ENCODE peak calls at places on chromosomes 3 and 15, in six cellular contexts. Q, W, B, N, X and O are unnamed samples.

GRCh38 chr3:176767385-176767784 is 429.9 kb downstream of the TBL1XR1 start:
- DNase-seq in Q (no peak), W (no peak), B (no peak), N (peak), X (peak), O (no peak)

GRCh38 chr15:73870700-73871408 is 2.5 kb upstream of the TBC1D21 start:
- DNase-seq in Q (no peak), W (no peak), B (no peak), N (peak), X (peak), O (no peak)

GRCh38 chr15:80202641-80203360 is 49.2 kb downstream of the CTXND1 start:
- DNase-seq in Q (no peak), W (no peak), B (no peak), N (no peak), X (no peak), O (no peak)

GRCh38 chr3:129888739-129889138 is 4.8 kb downstream of the TMCC1 start:
- DNase-seq in Q (no peak), W (no peak), B (no peak), N (peak), X (peak), O (no peak)

GRCh38 chr15:84595660-84596059 is 5.1 kb upstream of the ZSCAN2 start:
- DNase-seq in Q (no peak), W (no peak), B (no peak), N (no peak), X (no peak), O (no peak)

GRCh38 chr15:65682404-65682911 is 60.7 kb downstream of the SLC24A1 start:
- DNase-seq in Q (no peak), W (no peak), B (no peak), N (no peak), X (no peak), O (no peak)

GRCh38 chr15:79028411-79028964 is 62.1 kb downstream of the RASGRF1 start:
- DNase-seq in Q (peak), W (peak), B (peak), N (peak), X (peak), O (peak)

GRCh38 chr3:155449613-155450267 is 156.3 kb upstream of the STRIT1 start:
- DNase-seq in Q (no peak), W (no peak), B (no peak), N (peak), X (no peak), O (no peak)

GRCh38 chr15:85582719-85583089 is 202.3 kb downstream of the AKAP13 start:
- DNase-seq in Q (no peak), W (no peak), B (peak), N (peak), X (peak), O (no peak)

GRCh38 chr3:5800965-5801364 is 613.5 kb downstream of the EDEM1 start:
- DNase-seq in Q (no peak), W (no peak), B (no peak), N (no peak), X (no peak), O (no peak)

GRCh38 chr3:10164546-10165393 is at the start of gene IRAK2:
- DNase-seq in Q (peak), W (peak), B (peak), N (peak), X (peak), O (peak)

GRCh38 chr15:58064119-58065010 is 1.1 kb downstream of the ALDH1A2 start:
- DNase-seq in Q (no peak), W (no peak), B (no peak), N (no peak), X (no peak), O (peak)

GRCh38 chr3:11120091-11120845 is 34.0 kb upstream of the HRH1 start:
- DNase-seq in Q (no peak), W (peak), B (no peak), N (peak), X (no peak), O (no peak)

GRCh38 chr15:75307778-75308390 is 25.2 kb downstream of the GOLGA6D start:
- DNase-seq in Q (peak), W (peak), B (peak), N (no peak), X (no peak), O (peak)

GRCh38 chr15:64558460-64559179 is 98.2 kb downstream of the ZNF609 start:
- DNase-seq in Q (no peak), W (no peak), B (no peak), N (peak), X (peak), O (no peak)

GRCh38 chr15:67216859-67217258 is 37.6 kb downstream of the AAGAB start:
- DNase-seq in Q (no peak), W (no peak), B (no peak), N (no peak), X (no peak), O (no peak)

GRCh38 chr15:51299187-51300015 is 39.0 kb downstream of the CYP19A1 start:
- DNase-seq in Q (no peak), W (no peak), B (no peak), N (no peak), X (no peak), O (no peak)

GRCh38 chr3:65576942-65577341 is 461.8 kb downstream of the MAGI1 start:
- DNase-seq in Q (no peak), W (no peak), B (no peak), N (peak), X (peak), O (no peak)

GRCh38 chr3:120450914-120451669 is at the start of gene FSTL1:
- DNase-seq in Q (peak), W (peak), B (peak), N (peak), X (peak), O (peak)

GRCh38 chr15:78050851-78051250 is 26.7 kb downstream of the TBC1D2B start:
- DNase-seq in Q (no peak), W (peak), B (no peak), N (peak), X (no peak), O (no peak)

GRCh38 chr3:171122212-171122611 is 95.7 kb upstream of the SLC2A2 start:
- DNase-seq in Q (no peak), W (no peak), B (no peak), N (no peak), X (no peak), O (peak)

GRCh38 chr3:122484985-122485384 is 29.8 kb downstream of the KPNA1 start:
- DNase-seq in Q (no peak), W (no peak), B (no peak), N (peak), X (peak), O (no peak)

GRCh38 chr15:60407406-60407805 is 9.6 kb upstream of the ANXA2 start:
- DNase-seq in Q (no peak), W (peak), B (no peak), N (peak), X (peak), O (no peak)

GRCh38 chr15:90829942-90830440 is 38.4 kb upstream of the FURIN start:
- DNase-seq in Q (no peak), W (no peak), B (no peak), N (no peak), X (no peak), O (no peak)

GRCh38 chr3:150607267-150608065 is 4.3 kb downstream of the SELENOT start:
- DNase-seq in Q (no peak), W (peak), B (no peak), N (no peak), X (no peak), O (peak)

GRCh38 chr3:49523756-49524747 is 30.2 kb upstream of the BSN start:
- DNase-seq in Q (no peak), W (no peak), B (no peak), N (no peak), X (no peak), O (no peak)
- H3K27ac ChIP-seq in Q (no peak), W (no peak), B (no peak), N (no peak), X (no peak), O (no peak)

DNA sequence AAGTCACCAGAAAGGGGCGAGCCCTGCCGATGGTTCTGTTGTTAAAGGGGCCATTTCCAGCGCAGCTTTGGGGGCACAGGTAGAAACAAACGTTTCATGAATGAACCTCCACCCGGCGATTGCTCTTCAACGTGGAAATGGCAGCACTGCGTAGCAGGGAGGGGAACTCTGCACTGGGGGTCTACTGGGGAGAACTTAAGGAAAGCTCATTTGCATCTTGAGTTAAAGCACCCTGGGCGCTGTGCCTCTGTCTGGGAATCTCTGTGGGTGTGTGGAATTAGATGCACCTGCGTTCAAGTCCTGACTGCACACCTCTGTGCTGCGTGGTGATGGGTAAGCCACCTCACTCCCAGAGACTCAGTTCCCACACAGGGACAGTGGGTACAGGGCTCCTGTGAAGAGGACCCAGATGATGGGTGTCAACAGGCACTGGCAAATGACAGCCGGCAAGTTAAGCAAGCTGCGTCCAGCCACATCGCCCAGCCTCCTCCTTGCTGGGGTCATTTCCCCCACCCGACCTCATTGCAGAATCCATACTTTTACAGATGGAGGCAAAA is 68.8 kb downstream of the ASB7 start:
- DNase-seq in Q (no peak), W (no peak), B (no peak), N (no peak), X (no peak), O (no peak)
- H3K9ac ChIP-seq in Q (no peak), W (no peak), B (no peak), N (no peak), X (no peak), O (no peak)

GRCh38 chr3:194333981-194334320 is 17.2 kb downstream of the CPN2 start:
- DNase-seq in Q (no peak), W (no peak), B (no peak), N (no peak), X (no peak), O (no peak)

GRCh38 chr3:194330579-194330978 is 20.5 kb downstream of the CPN2 start:
- DNase-seq in Q (no peak), W (no peak), B (no peak), N (peak), X (peak), O (no peak)

GRCh38 chr3:194330160-194330559 is 21.0 kb downstream of the CPN2 start:
- DNase-seq in Q (no peak), W (no peak), B (no peak), N (no peak), X (no peak), O (no peak)

GRCh38 chr3:194332858-194333211 is 18.3 kb downstream of the CPN2 start:
- DNase-seq in Q (no peak), W (no peak), B (no peak), N (no peak), X (no peak), O (no peak)

DNA sequence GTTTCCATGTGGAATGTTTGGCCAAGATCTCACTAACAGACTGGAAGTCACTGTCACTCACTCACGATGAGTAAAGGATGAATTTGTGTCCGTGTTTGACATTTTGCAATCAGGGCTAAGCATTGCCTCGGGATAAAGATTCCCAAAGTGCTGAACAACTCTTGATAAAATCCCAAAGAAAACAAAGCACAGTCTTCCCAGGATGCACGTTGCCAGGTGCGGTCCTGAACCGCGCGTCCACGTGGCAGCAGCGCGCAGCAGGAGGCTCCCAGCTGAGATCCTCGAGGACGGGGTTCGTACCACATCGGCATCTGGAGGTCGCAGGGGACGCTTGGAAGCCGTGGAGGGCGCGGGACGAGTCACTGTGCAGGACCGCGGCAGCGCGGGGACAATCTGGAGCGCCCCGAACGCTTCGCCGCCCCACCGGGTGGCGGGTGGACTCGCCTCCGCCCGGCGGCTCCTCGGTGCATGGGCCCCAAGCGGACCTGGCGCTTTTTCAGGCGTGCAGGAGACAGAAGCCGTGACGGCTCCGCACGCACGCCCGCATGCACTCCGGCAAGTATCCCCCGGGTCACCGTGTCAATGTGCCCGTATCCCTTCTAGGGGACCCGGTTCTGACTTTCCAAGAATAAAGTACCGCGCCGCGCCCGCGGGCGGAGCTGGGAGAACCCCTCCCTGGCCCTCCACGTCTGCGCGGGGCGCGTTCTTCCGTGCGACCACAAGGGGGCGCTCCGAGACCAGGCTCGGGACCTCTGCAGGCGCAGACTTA is 17.7 kb downstream of the CPN2 start:
- DNase-seq in Q (peak), W (peak), B (peak), N (peak), X (peak), O (peak)
- H3K27ac ChIP-seq in Q (no peak), W (no peak), B (no peak), N (no peak), X (no peak), O (no peak)

GRCh38 chr3:12956316-12956660 is 114.9 kb upstream of the RPL32 start:
- DNase-seq in Q (no peak), W (no peak), B (no peak), N (no peak), X (no peak), O (no peak)

GRCh38 chr3:12955651-12956315 is 114.4 kb upstream of the RPL32 start:
- DNase-seq in Q (no peak), W (no peak), B (no peak), N (no peak), X (no peak), O (no peak)

GRCh38 chr3:12953201-12953712 is 111.9 kb upstream of the RPL32 start:
- DNase-seq in Q (no peak), W (no peak), B (no peak), N (no peak), X (no peak), O (no peak)

GRCh38 chr3:12954180-12954579 is 112.8 kb upstream of the RPL32 start:
- DNase-seq in Q (no peak), W (no peak), B (no peak), N (no peak), X (no peak), O (no peak)

DNA sequence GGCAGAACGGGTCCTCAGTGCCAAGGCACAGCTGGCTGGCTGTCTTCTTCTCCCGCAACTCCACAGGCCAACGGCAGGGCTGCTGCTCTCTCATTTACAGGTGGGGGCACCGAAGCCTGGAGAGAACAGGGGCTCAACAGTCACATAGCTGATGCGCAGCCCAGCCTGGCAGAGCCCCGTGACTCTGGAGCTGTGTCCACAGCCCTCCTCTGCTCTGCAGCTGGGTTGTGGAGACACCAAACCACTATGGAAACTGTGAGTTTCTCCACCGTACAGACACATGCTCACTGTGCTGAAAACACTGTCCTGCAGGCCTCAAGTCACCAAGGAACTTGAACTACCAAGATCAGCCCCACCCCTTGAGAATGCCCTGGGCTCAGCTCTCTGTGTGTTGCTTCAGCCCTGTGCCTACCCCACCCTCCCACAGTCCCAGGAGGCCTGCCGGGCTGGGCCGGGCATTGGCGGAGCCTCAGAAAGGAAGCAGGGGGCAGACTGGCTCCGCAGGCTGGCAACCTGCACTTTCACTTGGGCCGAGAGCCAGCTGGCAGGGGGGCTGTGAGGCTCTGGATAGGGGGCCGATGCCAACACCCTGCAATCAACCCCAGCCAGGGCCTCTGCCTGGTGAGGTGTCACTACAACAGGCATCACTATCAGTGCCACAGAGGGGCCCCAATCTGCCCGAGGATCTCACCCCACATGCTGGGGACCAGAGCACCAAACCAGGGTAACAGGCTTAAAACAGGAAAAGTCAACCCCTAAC is 113.7 kb upstream of the RPL32 start:
- DNase-seq in Q (no peak), W (no peak), B (peak), N (peak), X (no peak), O (no peak)
- H3K9ac ChIP-seq in Q (no peak), W (no peak), B (peak), N (peak), X (no peak), O (no peak)

DNA sequence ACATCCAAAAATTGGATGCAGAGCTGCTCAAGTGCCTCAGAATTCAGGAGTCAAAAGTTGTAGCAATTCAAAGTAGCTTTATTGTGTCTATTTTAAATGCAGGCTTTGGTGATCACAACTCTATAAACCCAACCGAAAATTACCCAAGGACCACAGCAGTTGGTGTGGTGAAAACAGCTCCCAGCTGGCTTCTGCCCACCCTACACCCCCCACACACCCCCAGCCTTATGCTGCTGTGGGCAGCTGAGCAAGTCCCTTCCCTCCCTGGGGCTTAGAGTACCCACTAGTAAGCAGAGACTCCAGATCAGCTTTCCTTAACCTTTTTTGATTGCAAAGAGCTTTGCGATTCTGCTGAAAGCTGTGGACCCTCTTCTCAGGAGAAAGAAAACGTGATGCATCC is 5.7 kb upstream of the HES1 start:
- DNase-seq in Q (no peak), W (no peak), B (no peak), N (no peak), X (no peak), O (no peak)
- H3K27ac ChIP-seq in Q (no peak), W (no peak), B (peak), N (no peak), X (no peak), O (no peak)

DNA sequence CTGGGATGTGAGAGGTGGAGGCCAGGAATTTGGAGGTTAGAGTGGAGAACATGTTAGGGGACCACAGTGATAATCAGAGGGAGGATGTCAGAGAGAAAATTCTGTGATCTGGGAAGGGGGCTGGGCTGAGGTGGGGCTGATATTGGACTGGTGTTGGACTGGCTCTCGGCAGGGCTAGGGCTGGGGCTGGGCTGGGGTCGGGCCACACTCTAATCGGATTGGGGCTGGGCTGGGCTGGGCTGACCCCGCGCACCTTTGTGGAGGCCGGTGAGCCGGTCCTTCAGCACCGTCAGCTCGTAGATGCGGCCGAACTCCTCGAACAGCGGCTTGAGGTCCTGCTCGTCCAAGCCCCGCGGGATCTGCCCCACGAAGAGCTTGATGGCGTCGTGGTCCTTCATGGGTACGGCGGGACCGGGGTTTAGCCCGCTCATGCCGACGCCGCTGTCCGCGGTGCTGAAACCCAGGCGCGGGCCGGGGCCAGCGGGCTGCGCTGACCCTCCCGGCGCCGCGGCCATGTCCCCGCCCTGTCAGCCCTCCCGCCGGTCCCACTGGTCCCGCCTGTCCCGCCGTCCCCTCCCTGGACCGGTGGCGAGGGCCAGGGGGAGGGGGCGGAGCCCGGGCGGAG is 485 bp downstream of the CELF6 start:
- DNase-seq in Q (peak), W (peak), B (peak), N (peak), X (peak), O (peak)
- H3K9ac ChIP-seq in Q (no peak), W (no peak), B (no peak), N (no peak), X (no peak), O (no peak)

GRCh38 chr3:146921693-146922092 is 316.5 kb upstream of the PLSCR5 start:
- DNase-seq in Q (no peak), W (no peak), B (no peak), N (no peak), X (no peak), O (peak)
- H3K27ac ChIP-seq in Q (no peak), W (no peak), B (no peak), N (no peak), X (no peak), O (no peak)